ENCODE peak calls at places on chromosomes 4 and X, in seven cellular contexts. J, Y, X, K, N, G and B are unnamed samples.

GRCh38 chrX:38923451-38923969 is 122.3 kb downstream of the MID1IP1 start:
- DNase-seq in J (no peak), Y (no peak), X (no peak), K (no peak), N (no peak), G (no peak), B (no peak)

GRCh38 chrX:102858826-102859627 is 78.0 kb upstream of the RAB40AL start:
- DNase-seq in J (no peak), Y (no peak), X (peak; percentile 72), K (no peak), N (no peak), G (peak; percentile 37), B (peak; percentile 0)

GRCh38 chr4:10082459-10083272 is 33.9 kb downstream of the WDR1 start:
- DNase-seq in J (no peak), Y (no peak), X (no peak), K (no peak), N (no peak), G (no peak), B (no peak)

GRCh38 chr4:158769175-158769831 is 477 bp downstream of the FNIP2 start:
- DNase-seq in J (peak; percentile 38), Y (no peak), X (peak; percentile 32), K (no peak), N (peak; percentile 45), G (peak; percentile 48), B (no peak)

GRCh38 chr4:183848762-183849161 is 56.3 kb upstream of the STOX2 start:
- DNase-seq in J (no peak), Y (no peak), X (no peak), K (no peak), N (no peak), G (no peak), B (no peak)

GRCh38 chr4:183098080-183098722 is 856 bp upstream of the WWC2 start:
- DNase-seq in J (peak; percentile 61), Y (peak; percentile 50), X (no peak), K (no peak), N (peak; percentile 72), G (no peak), B (peak; percentile 35)

GRCh38 chr4:52076731-52077130 is 25.6 kb downstream of the SPATA18 start:
- DNase-seq in J (peak; percentile 11), Y (no peak), X (peak; percentile 76), K (peak; percentile 44), N (peak; percentile 46), G (peak; percentile 76), B (peak; percentile 35)

GRCh38 chrX:35098419-35098818 is 155.8 kb downstream of the FAM47B start:
- DNase-seq in J (no peak), Y (no peak), X (no peak), K (no peak), N (no peak), G (no peak), B (no peak)

GRCh38 chrX:107324493-107325310 is 118.3 kb downstream of the DNAAF6 start:
- DNase-seq in J (peak; percentile 4), Y (peak; percentile 4), X (peak; percentile 93), K (peak; percentile 68), N (peak; percentile 24), G (peak; percentile 95), B (peak; percentile 64)

GRCh38 chr4:159283697-159284492 is 181.0 kb downstream of the RAPGEF2 start:
- DNase-seq in J (no peak), Y (peak; percentile 87), X (peak; percentile 96), K (peak; percentile 50), N (peak; percentile 64), G (no peak), B (no peak)

GRCh38 chr4:106522839-106523238 is 154.3 kb upstream of the GIMD1 start:
- DNase-seq in J (no peak), Y (peak; percentile 1), X (no peak), K (no peak), N (no peak), G (no peak), B (no peak)

GRCh38 chrX:56219702-56220101 is 12.5 kb upstream of the KLF8 start:
- DNase-seq in J (no peak), Y (no peak), X (peak; percentile 11), K (no peak), N (no peak), G (no peak), B (no peak)

GRCh38 chr4:83040269-83040668 is 5.3 kb downstream of the COPS4 start:
- DNase-seq in J (no peak), Y (no peak), X (peak; percentile 20), K (no peak), N (no peak), G (no peak), B (no peak)

GRCh38 chr4:125750399-125750798 is 435.6 kb downstream of the FAT4 start:
- DNase-seq in J (no peak), Y (peak; percentile 11), X (no peak), K (no peak), N (no peak), G (no peak), B (no peak)

GRCh38 chrX:36963069-36963808 is 44.9 kb upstream of the FAM47C start:
- DNase-seq in J (peak; percentile 42), Y (no peak), X (peak; percentile 52), K (no peak), N (no peak), G (peak; percentile 53), B (no peak)

GRCh38 chr4:74400395-74400794 is 35.5 kb downstream of the EREG start:
- DNase-seq in J (peak; percentile 14), Y (no peak), X (no peak), K (no peak), N (no peak), G (peak; percentile 45), B (no peak)

GRCh38 chr4:70841951-70842350 is 2.3 kb upstream of the GRSF1 start:
- DNase-seq in J (no peak), Y (no peak), X (no peak), K (no peak), N (no peak), G (no peak), B (no peak)

GRCh38 chrX:139877710-139878414 is 55.0 kb downstream of the ATP11C start:
- DNase-seq in J (no peak), Y (peak; percentile 20), X (no peak), K (no peak), N (no peak), G (no peak), B (no peak)

GRCh38 chr4:122480023-122480422 is 23.5 kb upstream of the IL2 start:
- DNase-seq in J (no peak), Y (peak; percentile 44), X (peak; percentile 62), K (no peak), N (peak; percentile 63), G (no peak), B (no peak)

GRCh38 chrX:121161501-121161933 is 114.1 kb downstream of the GLUD2 start:
- DNase-seq in J (no peak), Y (no peak), X (peak; percentile 48), K (no peak), N (no peak), G (no peak), B (no peak)

GRCh38 chr4:20249333-20249732 is 2.4 kb upstream of the SLIT2 start:
- DNase-seq in J (no peak), Y (peak; percentile 69), X (peak; percentile 42), K (no peak), N (peak; percentile 44), G (no peak), B (no peak)

GRCh38 chr4:187357861-187358260 is 634.2 kb upstream of the FAT1 start:
- DNase-seq in J (no peak), Y (no peak), X (no peak), K (no peak), N (no peak), G (no peak), B (no peak)

GRCh38 chr4:75552452-75552851 is 3.4 kb upstream of the ODAPH start:
- DNase-seq in J (peak; percentile 53), Y (no peak), X (no peak), K (no peak), N (peak; percentile 25), G (no peak), B (no peak)
- H4K8ac ChIP-seq in J (no peak overlapping the region), Y (no peak overlapping the region), X (no peak overlapping the region), K (no peak overlapping the region), N (no peak overlapping the region), G (no peak overlapping the region), B (no peak overlapping the region)

GRCh38 chr4:7330811-7331681 is 103.7 kb downstream of the PSAPL1 start:
- DNase-seq in J (no peak), Y (no peak), X (no peak), K (no peak), N (no peak), G (no peak), B (no peak)

GRCh38 chr4:7328162-7328912 is 106.4 kb downstream of the PSAPL1 start:
- DNase-seq in J (no peak), Y (no peak), X (no peak), K (no peak), N (no peak), G (no peak), B (no peak)

GRCh38 chr4:7327341-7327885 is 107.3 kb downstream of the PSAPL1 start:
- DNase-seq in J (no peak), Y (no peak), X (no peak), K (no peak), N (no peak), G (no peak), B (no peak)

GRCh38 chr4:7330031-7330596 is 104.6 kb downstream of the PSAPL1 start:
- DNase-seq in J (no peak), Y (no peak), X (no peak), K (no peak), N (no peak), G (no peak), B (no peak)

GRCh38 chr4:7328913-7329638 is 105.7 kb downstream of the PSAPL1 start:
- DNase-seq in J (no peak), Y (peak; percentile 57), X (peak; percentile 32), K (no peak), N (peak; percentile 61), G (no peak), B (no peak)
- H4K8ac ChIP-seq in J (no peak overlapping the region), Y (no peak overlapping the region), X (no peak overlapping the region), K (peak overlapping the region; percentile 3), N (no peak overlapping the region), G (no peak overlapping the region), B (no peak overlapping the region)

DNA sequence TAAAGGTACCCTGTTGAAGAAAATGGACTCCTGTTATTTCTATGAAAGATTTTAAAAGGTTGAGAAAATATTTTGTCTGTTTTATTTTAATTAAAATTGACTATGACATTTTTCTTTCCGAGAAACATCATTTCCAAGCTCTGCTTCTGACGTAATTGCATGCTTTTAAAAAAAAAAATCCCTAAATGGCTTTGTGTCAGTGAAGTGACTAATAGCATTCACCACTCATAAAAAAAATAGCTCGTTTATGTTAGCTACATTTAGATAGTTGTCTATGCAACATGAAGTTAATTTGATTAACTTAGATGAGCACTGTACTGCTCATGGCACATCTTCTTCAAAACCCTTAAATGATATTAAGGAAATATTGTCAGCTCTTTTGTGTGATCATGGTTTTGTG is 105.1 kb upstream of the KLHL13 start:
- DNase-seq in J (no peak), Y (no peak), X (no peak), K (no peak), N (no peak), G (no peak), B (no peak)
- H4K8ac ChIP-seq in J (no peak overlapping the region), Y (no peak overlapping the region), X (no peak overlapping the region), K (no peak overlapping the region), N (no peak overlapping the region), G (no peak overlapping the region), B (no peak overlapping the region)

GRCh38 chr4:89049853-89050252 is 7.1 kb downstream of the FAM13A start:
- DNase-seq in J (no peak), Y (no peak), X (no peak), K (no peak), N (no peak), G (no peak), B (no peak)

GRCh38 chr4:89044147-89044900 is 12.7 kb downstream of the FAM13A start:
- DNase-seq in J (no peak), Y (no peak), X (no peak), K (no peak), N (no peak), G (no peak), B (no peak)

GRCh38 chr4:89054627-89055026 is 2.4 kb downstream of the FAM13A start:
- DNase-seq in J (no peak), Y (no peak), X (no peak), K (no peak), N (no peak), G (no peak), B (no peak)

GRCh38 chr4:89048906-89049601 is 7.9 kb downstream of the FAM13A start:
- DNase-seq in J (no peak), Y (peak; percentile 41), X (no peak), K (no peak), N (peak; percentile 13), G (no peak), B (no peak)
- H4K8ac ChIP-seq in J (no peak overlapping the region), Y (peak overlapping the region; percentile 56), X (no peak overlapping the region), K (no peak overlapping the region), N (no peak overlapping the region), G (no peak overlapping the region), B (no peak overlapping the region)